ENCODE peak calls at places on chromosomes 11 and 22, in nine cellular contexts. S, E, P, I, N, U, X, Z and T are unnamed samples.
A peak's percentile ranks its signal among the peaks of the same experiment; 100 is the strongest.

GRCh38 chr11:108369064-108369463 is 98.3 kb downstream of the C11orf65 start:
- DNase-seq in S (no peak), E (no peak), P (no peak), I (peak; percentile 23), N (peak; percentile 32), U (no peak), X (no peak), Z (no peak), T (no peak)

GRCh38 chr11:267491-267994 is 10.7 kb upstream of the NLRP6 start:
- DNase-seq in S (peak; percentile 71), E (no peak), P (peak; percentile 69), I (no peak), N (no peak), U (peak; percentile 53), X (no peak), Z (peak; percentile 52), T (peak; percentile 87)

GRCh38 chr11:16973565-16973964 is 40.6 kb downstream of the PLEKHA7 start:
- DNase-seq in S (no peak), E (no peak), P (no peak), I (no peak), N (no peak), U (no peak), X (no peak), Z (no peak), T (no peak)

GRCh38 chr22:20125201-20126174 is 6.1 kb upstream of the ZDHHC8 start:
- DNase-seq in S (no peak), E (no peak), P (no peak), I (no peak), N (no peak), U (no peak), X (no peak), Z (no peak), T (no peak)

GRCh38 chr22:23767673-23768548 is at the start of gene CHCHD10:
- DNase-seq in S (peak; percentile 77), E (peak; percentile 89), P (peak; percentile 69), I (peak; percentile 50), N (peak; percentile 83), U (peak; percentile 74), X (peak; percentile 90), Z (peak; percentile 87), T (peak; percentile 96)

GRCh38 chr11:131460931-131461330 is 90.5 kb downstream of the NTM start:
- DNase-seq in S (no peak), E (no peak), P (no peak), I (no peak), N (no peak), U (no peak), X (no peak), Z (no peak), T (no peak)

GRCh38 chr11:68282141-68282860 is 10.5 kb upstream of the C11orf24 start:
- DNase-seq in S (peak; percentile 30), E (no peak), P (peak; percentile 3), I (no peak), N (no peak), U (no peak), X (no peak), Z (no peak), T (no peak)

GRCh38 chr11:29628584-29628983 is 388.2 kb downstream of the KCNA4 start:
- DNase-seq in S (no peak), E (no peak), P (no peak), I (no peak), N (no peak), U (no peak), X (no peak), Z (no peak), T (no peak)

GRCh38 chr11:65642014-65642671 is 4.2 kb downstream of the SIPA1 start:
- DNase-seq in S (no peak), E (no peak), P (no peak), I (no peak), N (no peak), U (no peak), X (no peak), Z (no peak), T (no peak)

GRCh38 chr22:24134090-24134846 is 47.0 kb upstream of the SUSD2 start:
- DNase-seq in S (peak; percentile 88), E (no peak), P (peak; percentile 70), I (no peak), N (no peak), U (peak; percentile 38), X (no peak), Z (peak; percentile 36), T (peak; percentile 72)

DNA sequence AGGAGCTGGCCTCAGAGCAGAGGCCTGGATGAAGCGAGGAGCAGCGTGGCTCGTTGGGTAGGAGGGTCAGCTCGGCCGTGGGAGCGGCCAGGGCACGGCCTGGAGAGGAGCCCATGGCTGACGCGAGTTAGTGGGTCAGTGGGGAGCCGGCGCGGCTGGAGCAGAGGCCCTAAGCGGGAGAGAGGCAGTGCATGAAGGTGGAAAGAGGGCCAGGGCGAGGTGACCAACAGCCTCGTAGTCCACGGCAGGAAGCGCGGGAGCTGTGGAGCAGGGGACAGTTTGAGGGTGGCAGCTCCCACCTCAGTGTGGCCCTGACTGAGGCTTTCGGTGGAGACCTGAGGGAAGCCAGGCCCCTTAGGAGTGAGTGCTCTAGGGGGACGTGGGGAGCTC is 24.1 kb downstream of the DCPS start:
- DNase-seq in S (no peak), E (no peak), P (no peak), I (no peak), N (no peak), U (no peak), X (no peak), Z (no peak), T (peak; percentile 19)
- H3K4me1 ChIP-seq in S (no peaks in the 10 kb centered on the region), E (peaks cover 11% of the 10 kb centered on the region), P (peaks cover 24% of the 10 kb centered on the region), I (peaks cover 8% of the 10 kb centered on the region), N (no peaks in the 10 kb centered on the region), U (peaks cover 5% of the 10 kb centered on the region), X (peaks cover 14% of the 10 kb centered on the region), Z (peaks cover 15% of the 10 kb centered on the region), T (no peaks in the 10 kb centered on the region)

GRCh38 chr22:35542157-35542971 is 1.7 kb downstream of the RASD2 start:
- DNase-seq in S (no peak), E (no peak), P (no peak), I (no peak), N (no peak), U (no peak), X (no peak), Z (no peak), T (no peak)

GRCh38 chr22:35542972-35543516 is 2.4 kb downstream of the RASD2 start:
- DNase-seq in S (no peak), E (no peak), P (no peak), I (no peak), N (no peak), U (no peak), X (no peak), Z (no peak), T (no peak)

GRCh38 chr22:35543702-35544101 is 3.1 kb downstream of the RASD2 start:
- DNase-seq in S (no peak), E (no peak), P (no peak), I (no peak), N (no peak), U (no peak), X (no peak), Z (no peak), T (no peak)

GRCh38 chr22:35544810-35545209 is 4.2 kb downstream of the RASD2 start:
- DNase-seq in S (no peak), E (no peak), P (no peak), I (no peak), N (no peak), U (no peak), X (no peak), Z (no peak), T (no peak)

DNA sequence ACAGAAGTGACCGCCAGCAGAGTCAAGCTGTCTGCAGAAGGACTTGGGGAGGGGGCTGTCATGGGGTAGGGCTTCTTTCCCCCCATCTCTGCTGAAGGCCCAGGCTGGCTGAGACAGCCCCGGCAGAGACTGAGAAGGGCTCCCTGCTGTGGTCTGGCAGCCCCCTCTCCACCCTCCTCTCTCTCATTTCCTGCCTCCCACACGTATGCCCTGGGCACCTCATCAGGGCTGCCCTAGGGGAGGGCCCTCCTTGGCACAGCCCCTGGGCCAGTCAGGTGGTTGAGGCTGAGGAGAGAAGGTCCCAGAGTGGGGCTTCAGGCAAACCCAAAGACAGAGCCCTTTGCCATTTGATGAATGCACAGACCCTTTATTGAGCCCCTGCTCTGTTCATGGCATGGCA is 3.6 kb downstream of the RASD2 start:
- DNase-seq in S (no peak), E (no peak), P (no peak), I (no peak), N (no peak), U (no peak), X (no peak), Z (no peak), T (no peak)
- H3K27me3 ChIP-seq in S (peaks cover 16% of the 10 kb centered on the region), E (peaks cover 6% of the 10 kb centered on the region), P (peaks cover 15% of the 10 kb centered on the region), I (no peaks in the 10 kb centered on the region), N (peaks cover 40% of the 10 kb centered on the region), U (no peaks in the 10 kb centered on the region), X (no peaks in the 10 kb centered on the region), Z (peaks cover 24% of the 10 kb centered on the region), T (peaks cover 17% of the 10 kb centered on the region)

DNA sequence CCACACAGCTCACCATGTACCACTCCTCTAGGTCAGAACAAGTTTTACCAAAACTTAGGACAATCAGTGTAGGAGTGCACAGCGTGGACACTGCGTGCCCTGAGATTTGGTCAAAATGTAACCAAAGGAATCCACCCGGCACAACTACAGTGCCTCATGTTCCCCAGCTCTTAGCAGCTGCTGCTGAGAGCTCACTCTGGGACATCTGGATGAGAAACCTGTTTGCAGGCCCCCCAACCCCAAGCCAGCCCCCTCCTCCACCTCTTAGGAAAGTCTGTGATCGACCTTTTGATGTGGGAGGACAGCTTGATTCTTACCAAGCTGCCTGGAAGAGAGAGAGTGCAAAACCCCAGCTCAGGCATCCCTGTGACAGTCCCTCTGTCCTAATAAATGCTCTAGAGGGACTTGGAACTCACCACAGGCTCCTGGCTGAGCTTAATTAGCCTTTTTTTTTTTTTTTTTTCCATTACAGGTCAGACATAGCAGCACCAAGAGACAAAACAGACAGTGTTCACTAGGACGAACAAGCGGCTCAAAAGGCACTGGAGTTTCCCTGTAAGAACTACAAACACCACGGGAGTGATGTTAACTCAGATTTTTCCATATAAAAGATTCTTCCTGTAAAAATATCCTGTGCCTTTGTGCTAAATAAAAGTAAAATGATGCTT is 101.2 kb upstream of the AKIP1 start:
- DNase-seq in S (no peak), E (no peak), P (no peak), I (no peak), N (no peak), U (no peak), X (no peak), Z (no peak), T (no peak)
- H3K4me1 ChIP-seq in S (peaks cover 7% of the 10 kb centered on the region), E (peaks cover 31% of the 10 kb centered on the region), P (peaks cover 5% of the 10 kb centered on the region), I (peaks cover 41% of the 10 kb centered on the region), N (peaks cover 50% of the 10 kb centered on the region), U (peaks cover 67% of the 10 kb centered on the region), X (peaks cover 57% of the 10 kb centered on the region), Z (peaks cover 91% of the 10 kb centered on the region), T (peaks cover 74% of the 10 kb centered on the region)

DNA sequence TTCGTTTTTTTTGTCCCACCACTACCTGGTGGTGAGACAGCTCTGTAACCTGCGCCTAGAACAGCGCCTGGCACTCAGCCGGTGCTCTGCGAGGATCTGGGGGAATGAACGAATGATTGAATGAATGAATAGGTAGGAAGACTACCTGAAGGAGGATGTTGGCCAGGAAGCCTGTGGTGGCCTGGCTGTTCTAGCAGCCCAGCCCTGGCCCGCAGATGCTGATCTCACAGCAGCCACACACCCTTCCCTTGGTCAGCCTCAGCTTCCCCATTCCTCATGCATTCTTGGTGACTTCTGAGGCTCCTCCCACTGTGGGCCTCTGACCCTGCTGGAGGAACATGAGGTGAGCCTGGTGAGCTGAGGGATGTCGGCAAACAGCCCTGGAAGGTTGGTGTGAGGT is 3.7 kb downstream of the TRPM5 start:
- DNase-seq in S (no peak), E (peak; percentile 16), P (no peak), I (no peak), N (no peak), U (no peak), X (no peak), Z (no peak), T (peak; percentile 60)
- H3K27me3 ChIP-seq in S (no peaks in the 10 kb centered on the region), E (peaks cover 44% of the 10 kb centered on the region), P (no peaks in the 10 kb centered on the region), I (peaks cover 36% of the 10 kb centered on the region), N (peaks cover 93% of the 10 kb centered on the region), U (no peaks in the 10 kb centered on the region), X (peaks cover 26% of the 10 kb centered on the region), Z (peaks cover 32% of the 10 kb centered on the region), T (no peaks in the 10 kb centered on the region)